ENCODE peak calls at places on chromosome 12, in nine cellular contexts. I is cardiac fibroblast, B is body of pancreas, P is uterus, T is left lung, J is HFF-Myc, M is B cell, O is SK-N-SH, Y is HFFc6. R is an unnamed sample.

GRCh38 chr12:13362260-13362841 is 165.8 kb downstream of the EMP1 start:
- DNase-seq in I (peak; percentile 66), B (peak; percentile 73), P (no peak), T (no peak), J (no peak), M (peak; percentile 67), O (peak; percentile 65), Y (peak; percentile 43), R (no peak)

GRCh38 chr12:49543914-49544815 is 5.3 kb downstream of the KCNH3 start:
- DNase-seq in I (no peak), B (no peak), P (no peak), T (peak; percentile 75), J (no peak), M (no peak), O (peak; percentile 33), Y (no peak), R (no peak)

GRCh38 chr12:6215932-6216494 is 15.8 kb downstream of the CD9 start:
- DNase-seq in I (peak; percentile 87), B (peak; percentile 84), P (peak; percentile 72), T (peak; percentile 89), J (peak; percentile 49), M (no peak), O (no peak), Y (peak; percentile 93), R (no peak)

GRCh38 chr12:84842406-84843013 is 70.1 kb downstream of the SLC6A15 start:
- DNase-seq in I (peak; percentile 63), B (no peak), P (no peak), T (no peak), J (peak; percentile 55), M (peak; percentile 22), O (peak; percentile 32), Y (peak; percentile 53), R (no peak)

GRCh38 chr12:30417697-30418231 is 277.9 kb downstream of the IPO8 start:
- DNase-seq in I (peak; percentile 99), B (no peak), P (no peak), T (no peak), J (peak; percentile 12), M (no peak), O (no peak), Y (peak; percentile 57), R (no peak)

GRCh38 chr12:111029732-111030131 is 109.4 kb upstream of the MYL2 start:
- DNase-seq in I (no peak), B (no peak), P (no peak), T (no peak), J (no peak), M (no peak), O (no peak), Y (no peak), R (no peak)

GRCh38 chr12:93851245-93851665 is 174.1 kb downstream of the CRADD start:
- DNase-seq in I (no peak), B (no peak), P (no peak), T (no peak), J (no peak), M (no peak), O (no peak), Y (no peak), R (no peak)

GRCh38 chr12:132385923-132386751 is 56.7 kb upstream of the GALNT9 start:
- DNase-seq in I (no peak), B (no peak), P (no peak), T (peak; percentile 62), J (no peak), M (no peak), O (no peak), Y (no peak), R (peak; percentile 85)

GRCh38 chr12:105462336-105462735 is 131.8 kb downstream of the C12orf75 start:
- DNase-seq in I (no peak), B (no peak), P (no peak), T (no peak), J (no peak), M (no peak), O (no peak), Y (no peak), R (no peak)

GRCh38 chr12:40222247-40222646 is 2.5 kb upstream of the LRRK2 start:
- DNase-seq in I (peak; percentile 70), B (no peak), P (no peak), T (no peak), J (no peak), M (no peak), O (no peak), Y (no peak), R (no peak)

GRCh38 chr12:29518407-29518806 is 20.9 kb upstream of the OVCH1 start:
- DNase-seq in I (no peak), B (no peak), P (no peak), T (no peak), J (no peak), M (no peak), O (no peak), Y (no peak), R (no peak)

GRCh38 chr12:112149596-112149995 is 24.2 kb downstream of the TRAFD1 start:
- DNase-seq in I (no peak), B (peak; percentile 32), P (no peak), T (peak; percentile 46), J (no peak), M (no peak), O (no peak), Y (no peak), R (peak; percentile 38)

GRCh38 chr12:67651380-67651695 is 2.8 kb downstream of the DYRK2 start:
- DNase-seq in I (peak; percentile 62), B (no peak), P (no peak), T (no peak), J (no peak), M (peak; percentile 30), O (peak; percentile 53), Y (peak; percentile 50), R (no peak)
- TF ChIP-seq CTCF in I (peak; percentile 29), B (no peak), P (peak; percentile 28), T (no peak), J (peak; percentile 26), M (no peak), O (peak; percentile 56), Y (peak; percentile 61), R (peak; percentile 77)

GRCh38 chr12:57485695-57486094 is 2.2 kb upstream of the MARS1 start:
- DNase-seq in I (no peak), B (no peak), P (no peak), T (no peak), J (no peak), M (no peak), O (no peak), Y (no peak), R (no peak)

GRCh38 chr12:57488397-57489156 is 709 bp downstream of the MARS1 start:
- DNase-seq in I (no peak), B (no peak), P (no peak), T (no peak), J (no peak), M (no peak), O (peak; percentile 58), Y (no peak), R (peak; percentile 20)

GRCh38 chr12:57487055-57487596 is 742 bp upstream of the MARS1 start:
- DNase-seq in I (no peak), B (no peak), P (no peak), T (no peak), J (no peak), M (no peak), O (no peak), Y (no peak), R (peak; percentile 52)

GRCh38 chr12:57489157-57489641 is 1.3 kb downstream of the MARS1 start:
- DNase-seq in I (peak; percentile 37), B (no peak), P (no peak), T (no peak), J (no peak), M (no peak), O (no peak), Y (peak; percentile 37), R (peak; percentile 13)

DNA sequence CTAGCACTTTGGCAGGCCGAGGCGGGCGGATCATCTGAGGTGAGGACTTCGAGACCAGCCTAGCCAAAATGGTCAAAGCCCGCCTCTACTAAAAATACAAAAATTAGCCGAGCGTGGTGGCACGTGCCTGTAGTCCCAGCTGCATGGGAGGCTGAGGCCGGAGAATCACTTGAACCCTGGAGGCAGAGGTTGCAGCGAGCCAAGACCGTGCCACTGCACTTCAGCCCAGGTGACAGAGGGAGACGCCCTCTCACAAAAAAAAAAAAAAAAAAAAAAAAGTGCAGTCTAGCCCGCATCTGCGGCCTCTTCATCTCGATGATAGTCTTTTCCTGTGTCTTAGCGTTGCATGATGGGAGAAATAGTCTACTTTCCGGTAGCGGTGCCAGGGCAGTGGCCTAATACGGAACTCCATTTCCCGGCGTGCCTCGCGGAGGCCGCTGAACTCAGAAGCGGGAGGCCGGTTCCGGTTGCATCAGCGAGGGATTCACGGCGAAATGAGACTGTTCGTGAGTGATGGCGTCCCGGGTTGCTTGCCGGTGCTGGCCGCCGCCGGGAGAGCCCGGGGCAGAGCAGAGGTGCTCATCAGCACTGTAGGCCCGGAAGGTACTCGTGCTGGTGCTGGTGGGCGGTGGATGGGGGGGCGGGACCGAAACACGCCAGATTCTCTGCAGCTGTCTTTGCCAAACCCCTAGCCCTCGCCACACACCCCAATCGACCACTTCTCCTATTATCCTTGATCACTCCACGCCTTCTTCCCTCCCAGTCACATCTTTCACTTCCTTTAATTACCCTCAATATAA is at the start of gene MARS1:
- DNase-seq in I (peak; percentile 97), B (peak; percentile 94), P (peak; percentile 95), T (peak; percentile 97), J (peak; percentile 96), M (peak; percentile 93), O (peak; percentile 92), Y (peak; percentile 94), R (peak; percentile 94)
- TF ChIP-seq CTCF in I (no peak), B (no peak), P (peak; percentile 33), T (no peak), J (no peak), M (no peak), O (peak; percentile 32), Y (no peak), R (peak; percentile 27)

GRCh38 chr12:108373111-108373510 is 34.0 kb upstream of the CMKLR1 start:
- DNase-seq in I (no peak), B (no peak), P (no peak), T (no peak), J (no peak), M (no peak), O (no peak), Y (no peak), R (no peak)
- TF ChIP-seq CTCF in I (no peak), B (no peak), P (no peak), T (no peak), J (peak; percentile 54), M (no peak), O (peak; percentile 17), Y (peak; percentile 30), R (peak; percentile 40)

GRCh38 chr12:52534482-52534881 is 14.3 kb upstream of the KRT5 start:
- DNase-seq in I (no peak), B (no peak), P (no peak), T (no peak), J (no peak), M (no peak), O (no peak), Y (no peak), R (no peak)
- TF ChIP-seq CTCF in I (peak; percentile 5), B (no peak), P (no peak), T (no peak), J (no peak), M (no peak), O (no peak), Y (no peak), R (peak; percentile 16)

R was measured in chondrocyte.